ENCODE peak calls at places on chromosomes 12 and 14, in ten cellular contexts. One of them, this sample, is unnamed.

GRCh38 chr14:72054929-72055328 is 122.7 kb downstream of the RGS6 start:
- DNase-seq in tibial artery: no peak
- DNase-seq in A549: no peak
- DNase-seq in fibroblast of lung: no peak
- DNase-seq in brain microvascular endothelial cell: no peak
- DNase-seq in HepG2: no peak
- DNase-seq in prostate gland: no peak
- DNase-seq in GM12878: no peak
- DNase-seq in uterus: no peak
- DNase-seq in pancreas: no peak
- DNase-seq in this sample: no peak

GRCh38 chr12:121590476-121591143 is 9.8 kb upstream of the KDM2B start:
- DNase-seq in A549: no peak
- DNase-seq in tibial artery: no peak
- DNase-seq in pancreas: no peak
- DNase-seq in prostate gland: no peak
- DNase-seq in fibroblast of lung: peak
- DNase-seq in GM12878: peak
- DNase-seq in uterus: peak
- DNase-seq in brain microvascular endothelial cell: no peak
- DNase-seq in HepG2: peak
- DNase-seq in this sample: no peak

GRCh38 chr14:22393796-22394195 is 195.2 kb downstream of the DAD1 start:
- DNase-seq in uterus: no peak
- DNase-seq in pancreas: no peak
- DNase-seq in tibial artery: no peak
- DNase-seq in GM12878: no peak
- DNase-seq in brain microvascular endothelial cell: no peak
- DNase-seq in prostate gland: no peak
- DNase-seq in A549: no peak
- DNase-seq in fibroblast of lung: no peak
- DNase-seq in HepG2: no peak
- DNase-seq in this sample: no peak

GRCh38 chr12:51377099-51377984 is 13.9 kb downstream of the GALNT6 start:
- DNase-seq in pancreas: no peak
- DNase-seq in prostate gland: no peak
- DNase-seq in tibial artery: no peak
- DNase-seq in uterus: no peak
- DNase-seq in A549: no peak
- DNase-seq in HepG2: no peak
- DNase-seq in GM12878: no peak
- DNase-seq in brain microvascular endothelial cell: no peak
- DNase-seq in fibroblast of lung: peak
- DNase-seq in this sample: no peak

GRCh38 chr14:75428230-75429104 is 645 bp downstream of the JDP2 start:
- DNase-seq in tibial artery: no peak
- DNase-seq in fibroblast of lung: no peak
- DNase-seq in uterus: peak
- DNase-seq in prostate gland: no peak
- DNase-seq in GM12878: no peak
- DNase-seq in HepG2: no peak
- DNase-seq in brain microvascular endothelial cell: no peak
- DNase-seq in pancreas: peak
- DNase-seq in A549: no peak
- DNase-seq in this sample: no peak

GRCh38 chr12:111222027-111222414 is 146.9 kb downstream of the PHETA1 start:
- DNase-seq in fibroblast of lung: no peak
- DNase-seq in HepG2: no peak
- DNase-seq in tibial artery: no peak
- DNase-seq in uterus: no peak
- DNase-seq in brain microvascular endothelial cell: no peak
- DNase-seq in prostate gland: no peak
- DNase-seq in A549: no peak
- DNase-seq in GM12878: no peak
- DNase-seq in pancreas: no peak
- DNase-seq in this sample: no peak

GRCh38 chr12:116587270-116587669 is 28.1 kb downstream of the MAP1LC3B2 start:
- DNase-seq in prostate gland: no peak
- DNase-seq in pancreas: no peak
- DNase-seq in A549: no peak
- DNase-seq in GM12878: no peak
- DNase-seq in fibroblast of lung: no peak
- DNase-seq in HepG2: no peak
- DNase-seq in uterus: no peak
- DNase-seq in tibial artery: no peak
- DNase-seq in brain microvascular endothelial cell: no peak
- DNase-seq in this sample: no peak

GRCh38 chr14:71579331-71579730 is 352.9 kb upstream of the RGS6 start:
- DNase-seq in HepG2: no peak
- DNase-seq in uterus: no peak
- DNase-seq in prostate gland: no peak
- DNase-seq in tibial artery: no peak
- DNase-seq in pancreas: no peak
- DNase-seq in brain microvascular endothelial cell: no peak
- DNase-seq in A549: no peak
- DNase-seq in fibroblast of lung: no peak
- DNase-seq in GM12878: no peak
- DNase-seq in this sample: no peak

GRCh38 chr12:4032906-4033628 is 159.9 kb upstream of the PARP11 start:
- DNase-seq in pancreas: no peak
- DNase-seq in tibial artery: peak
- DNase-seq in prostate gland: no peak
- DNase-seq in fibroblast of lung: peak
- DNase-seq in brain microvascular endothelial cell: no peak
- DNase-seq in HepG2: no peak
- DNase-seq in GM12878: no peak
- DNase-seq in uterus: no peak
- DNase-seq in A549: no peak
- DNase-seq in this sample: no peak

GRCh38 chr12:118467576-118467975 is 91.2 kb downstream of the SUDS3 start:
- DNase-seq in uterus: no peak
- DNase-seq in tibial artery: no peak
- DNase-seq in A549: no peak
- DNase-seq in GM12878: no peak
- DNase-seq in pancreas: no peak
- DNase-seq in prostate gland: no peak
- DNase-seq in brain microvascular endothelial cell: peak
- DNase-seq in HepG2: no peak
- DNase-seq in fibroblast of lung: no peak
- DNase-seq in this sample: no peak

GRCh38 chr14:103736546-103737431 is 21.2 kb downstream of the ZFYVE21 start:
- DNase-seq in uterus: peak
- DNase-seq in tibial artery: peak
- DNase-seq in pancreas: peak
- DNase-seq in GM12878: no peak
- DNase-seq in brain microvascular endothelial cell: no peak
- DNase-seq in A549: no peak
- DNase-seq in fibroblast of lung: no peak
- DNase-seq in prostate gland: no peak
- DNase-seq in HepG2: no peak
- DNase-seq in this sample: no peak

GRCh38 chr14:103734081-103734888 is 18.7 kb downstream of the ZFYVE21 start:
- DNase-seq in prostate gland: no peak
- DNase-seq in A549: no peak
- DNase-seq in fibroblast of lung: no peak
- DNase-seq in uterus: no peak
- DNase-seq in brain microvascular endothelial cell: no peak
- DNase-seq in tibial artery: peak
- DNase-seq in pancreas: peak
- DNase-seq in GM12878: no peak
- DNase-seq in HepG2: no peak
- DNase-seq in this sample: no peak

GRCh38 chr14:103735022-103735421 is 19.4 kb downstream of the ZFYVE21 start:
- DNase-seq in A549: no peak
- DNase-seq in uterus: no peak
- DNase-seq in tibial artery: peak
- DNase-seq in GM12878: no peak
- DNase-seq in brain microvascular endothelial cell: no peak
- DNase-seq in prostate gland: no peak
- DNase-seq in HepG2: no peak
- DNase-seq in pancreas: peak
- DNase-seq in fibroblast of lung: no peak
- DNase-seq in this sample: no peak

GRCh38 chr14:103735815-103736545 is 20.4 kb downstream of the ZFYVE21 start:
- DNase-seq in fibroblast of lung: no peak
- DNase-seq in A549: no peak
- DNase-seq in GM12878: no peak
- DNase-seq in brain microvascular endothelial cell: no peak
- DNase-seq in tibial artery: no peak
- DNase-seq in HepG2: no peak
- DNase-seq in uterus: no peak
- DNase-seq in pancreas: peak
- DNase-seq in prostate gland: peak
- DNase-seq in this sample: no peak

DNA sequence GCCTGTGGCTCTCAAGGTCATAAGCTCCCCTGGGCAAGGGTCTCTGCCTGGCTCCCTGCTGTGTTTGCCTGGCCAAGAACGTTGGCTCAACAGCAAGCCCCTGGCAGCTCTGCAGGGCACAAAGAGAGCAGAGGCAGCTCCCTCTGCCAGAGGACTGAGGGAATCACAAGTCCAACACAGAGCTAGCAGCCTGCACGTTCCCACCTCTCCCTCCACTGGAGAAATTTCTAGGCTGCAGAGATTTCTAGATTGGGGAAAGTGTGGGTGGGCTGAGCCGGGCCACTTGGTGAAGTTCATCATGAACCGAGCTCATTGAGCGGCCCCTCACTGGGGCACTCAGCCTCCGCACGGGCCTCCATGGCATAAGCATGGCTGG is 19.8 kb downstream of the ZFYVE21 start:
- DNase-seq in HepG2: no peak
- DNase-seq in brain microvascular endothelial cell: no peak
- DNase-seq in prostate gland: no peak
- DNase-seq in tibial artery: peak
- DNase-seq in uterus: no peak
- DNase-seq in GM12878: no peak
- DNase-seq in A549: no peak
- DNase-seq in pancreas: peak
- DNase-seq in fibroblast of lung: no peak
- DNase-seq in this sample: no peak
- H3K27ac ChIP-seq in HepG2: no peak
- H3K27ac ChIP-seq in brain microvascular endothelial cell: no peak
- H3K27ac ChIP-seq in prostate gland: peak
- H3K27ac ChIP-seq in tibial artery: peak
- H3K27ac ChIP-seq in uterus: peak
- H3K27ac ChIP-seq in GM12878: no peak
- H3K27ac ChIP-seq in A549: no peak
- H3K27ac ChIP-seq in pancreas: no peak
- H3K27ac ChIP-seq in fibroblast of lung: no peak
- H3K27ac ChIP-seq in this sample: no peak

GRCh38 chr12:66714709-66715108 is 35.8 kb upstream of the GRIP1 start:
- DNase-seq in brain microvascular endothelial cell: no peak
- DNase-seq in tibial artery: no peak
- DNase-seq in GM12878: no peak
- DNase-seq in uterus: no peak
- DNase-seq in prostate gland: no peak
- DNase-seq in HepG2: no peak
- DNase-seq in A549: no peak
- DNase-seq in fibroblast of lung: no peak
- DNase-seq in pancreas: no peak
- DNase-seq in this sample: no peak
- H3K4me3 ChIP-seq in brain microvascular endothelial cell: no peak
- H3K4me3 ChIP-seq in tibial artery: no peak
- H3K4me3 ChIP-seq in GM12878: no peak
- H3K4me3 ChIP-seq in uterus: no peak
- H3K4me3 ChIP-seq in prostate gland: no peak
- H3K4me3 ChIP-seq in HepG2: no peak
- H3K4me3 ChIP-seq in A549: no peak
- H3K4me3 ChIP-seq in fibroblast of lung: no peak
- H3K4me3 ChIP-seq in pancreas: no peak
- H3K4me3 ChIP-seq in this sample: no peak

DNA sequence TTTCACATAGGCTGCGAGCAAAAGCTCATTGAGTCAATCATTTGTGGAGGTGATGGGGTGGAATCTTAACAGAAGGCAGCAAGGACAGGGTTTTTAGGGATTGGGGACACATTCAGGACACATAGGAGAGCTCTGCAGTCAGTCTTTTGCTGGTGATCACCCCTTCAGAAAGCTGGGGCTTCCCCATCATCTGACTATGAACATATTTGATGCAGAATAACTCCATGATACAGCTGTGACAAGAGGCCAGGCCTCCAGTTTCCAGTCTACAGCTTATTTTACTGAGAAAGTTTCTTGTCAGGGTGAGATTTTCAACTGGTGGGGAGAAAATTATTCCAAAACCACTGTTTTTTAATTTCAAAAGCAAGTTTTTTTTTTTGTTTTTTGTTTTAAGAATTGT is 134.2 kb downstream of the TMEM30B start:
- DNase-seq in uterus: no peak
- DNase-seq in tibial artery: no peak
- DNase-seq in prostate gland: no peak
- DNase-seq in HepG2: no peak
- DNase-seq in A549: no peak
- DNase-seq in pancreas: no peak
- DNase-seq in fibroblast of lung: no peak
- DNase-seq in brain microvascular endothelial cell: no peak
- DNase-seq in GM12878: no peak
- DNase-seq in this sample: no peak
- H3K27ac ChIP-seq in uterus: no peak
- H3K27ac ChIP-seq in tibial artery: peak
- H3K27ac ChIP-seq in prostate gland: peak
- H3K27ac ChIP-seq in HepG2: no peak
- H3K27ac ChIP-seq in A549: no peak
- H3K27ac ChIP-seq in pancreas: no peak
- H3K27ac ChIP-seq in fibroblast of lung: peak
- H3K27ac ChIP-seq in brain microvascular endothelial cell: peak
- H3K27ac ChIP-seq in GM12878: no peak
- H3K27ac ChIP-seq in this sample: peak

GRCh38 chr12:130973109-130973508 is 19.4 kb downstream of the ADGRD1 start:
- DNase-seq in prostate gland: no peak
- DNase-seq in HepG2: no peak
- DNase-seq in A549: no peak
- DNase-seq in tibial artery: no peak
- DNase-seq in brain microvascular endothelial cell: no peak
- DNase-seq in GM12878: no peak
- DNase-seq in uterus: no peak
- DNase-seq in fibroblast of lung: no peak
- DNase-seq in pancreas: no peak
- DNase-seq in this sample: no peak

GRCh38 chr12:130970908-130971233 is 17.2 kb downstream of the ADGRD1 start:
- DNase-seq in pancreas: no peak
- DNase-seq in uterus: no peak
- DNase-seq in GM12878: no peak
- DNase-seq in A549: no peak
- DNase-seq in tibial artery: no peak
- DNase-seq in HepG2: no peak
- DNase-seq in fibroblast of lung: no peak
- DNase-seq in brain microvascular endothelial cell: no peak
- DNase-seq in prostate gland: no peak
- DNase-seq in this sample: no peak

GRCh38 chr12:130972589-130972950 is 18.9 kb downstream of the ADGRD1 start:
- DNase-seq in GM12878: no peak
- DNase-seq in A549: no peak
- DNase-seq in fibroblast of lung: no peak
- DNase-seq in HepG2: no peak
- DNase-seq in tibial artery: no peak
- DNase-seq in uterus: no peak
- DNase-seq in brain microvascular endothelial cell: no peak
- DNase-seq in prostate gland: no peak
- DNase-seq in pancreas: no peak
- DNase-seq in this sample: no peak

GRCh38 chr12:130970165-130970907 is 16.6 kb downstream of the ADGRD1 start:
- DNase-seq in GM12878: peak
- DNase-seq in pancreas: no peak
- DNase-seq in tibial artery: no peak
- DNase-seq in prostate gland: no peak
- DNase-seq in HepG2: no peak
- DNase-seq in uterus: no peak
- DNase-seq in brain microvascular endothelial cell: no peak
- DNase-seq in fibroblast of lung: no peak
- DNase-seq in A549: no peak
- DNase-seq in this sample: no peak

GRCh38 chr12:130971871-130972588 is 18.3 kb downstream of the ADGRD1 start:
- DNase-seq in brain microvascular endothelial cell: no peak
- DNase-seq in prostate gland: no peak
- DNase-seq in HepG2: peak
- DNase-seq in pancreas: no peak
- DNase-seq in tibial artery: no peak
- DNase-seq in fibroblast of lung: peak
- DNase-seq in A549: no peak
- DNase-seq in uterus: no peak
- DNase-seq in GM12878: no peak
- DNase-seq in this sample: no peak
- H3K4me3 ChIP-seq in brain microvascular endothelial cell: no peak
- H3K4me3 ChIP-seq in prostate gland: no peak
- H3K4me3 ChIP-seq in HepG2: peak
- H3K4me3 ChIP-seq in pancreas: no peak
- H3K4me3 ChIP-seq in tibial artery: no peak
- H3K4me3 ChIP-seq in fibroblast of lung: no peak
- H3K4me3 ChIP-seq in A549: no peak
- H3K4me3 ChIP-seq in uterus: no peak
- H3K4me3 ChIP-seq in GM12878: no peak
- H3K4me3 ChIP-seq in this sample: no peak